ENCODE peak calls at places on chromosomes 13 and 19, in six cellular contexts. One of them, this sample, is unnamed.

GRCh38 chr13:113907637-113908617 is 44.1 kb upstream of the GAS6 start:
- DNase-seq in stomach: peak
- DNase-seq in psoas muscle: no peak
- DNase-seq in left lung: no peak
- DNase-seq in ovary: no peak
- DNase-seq in HCT116: no peak
- DNase-seq in this sample: no peak

GRCh38 chr19:38667552-38668205 is 20.2 kb downstream of the ACTN4 start:
- DNase-seq in stomach: no peak
- DNase-seq in psoas muscle: no peak
- DNase-seq in left lung: no peak
- DNase-seq in ovary: no peak
- DNase-seq in HCT116: no peak
- DNase-seq in this sample: no peak

GRCh38 chr13:52665325-52665724 is 12.7 kb downstream of the SUGT1 start:
- DNase-seq in stomach: no peak
- DNase-seq in psoas muscle: no peak
- DNase-seq in left lung: no peak
- DNase-seq in ovary: no peak
- DNase-seq in HCT116: peak
- DNase-seq in this sample: no peak

GRCh38 chr13:113121928-113122420 is 625 bp upstream of the F10 start:
- DNase-seq in stomach: no peak
- DNase-seq in psoas muscle: no peak
- DNase-seq in left lung: no peak
- DNase-seq in ovary: peak
- DNase-seq in HCT116: no peak
- DNase-seq in this sample: no peak

GRCh38 chr19:53868892-53869804 is 1.5 kb downstream of the MYADM start:
- DNase-seq in stomach: peak
- DNase-seq in psoas muscle: peak
- DNase-seq in left lung: peak
- DNase-seq in ovary: peak
- DNase-seq in HCT116: peak
- DNase-seq in this sample: peak

GRCh38 chr19:47153266-47153665 is 22.6 kb downstream of the SAE1 start:
- DNase-seq in stomach: no peak
- DNase-seq in psoas muscle: no peak
- DNase-seq in left lung: no peak
- DNase-seq in ovary: no peak
- DNase-seq in HCT116: no peak
- DNase-seq in this sample: no peak

GRCh38 chr13:98033277-98034247 is 80.1 kb downstream of the IPO5 start:
- DNase-seq in stomach: no peak
- DNase-seq in psoas muscle: no peak
- DNase-seq in left lung: no peak
- DNase-seq in ovary: peak
- DNase-seq in HCT116: peak
- DNase-seq in this sample: no peak

GRCh38 chr19:18833849-18834643 is 2.3 kb downstream of the UPF1 start:
- DNase-seq in stomach: no peak
- DNase-seq in psoas muscle: no peak
- DNase-seq in left lung: no peak
- DNase-seq in ovary: no peak
- DNase-seq in HCT116: no peak
- DNase-seq in this sample: no peak

GRCh38 chr13:91609353-91609752 is 210.9 kb downstream of the GPC5 start:
- DNase-seq in stomach: no peak
- DNase-seq in psoas muscle: no peak
- DNase-seq in left lung: no peak
- DNase-seq in ovary: no peak
- DNase-seq in HCT116: no peak
- DNase-seq in this sample: no peak

GRCh38 chr19:12794196-12794921 is 3.1 kb downstream of the JUNB start:
- DNase-seq in stomach: no peak
- DNase-seq in psoas muscle: no peak
- DNase-seq in left lung: no peak
- DNase-seq in ovary: peak
- DNase-seq in HCT116: no peak
- DNase-seq in this sample: no peak

GRCh38 chr13:99310382-99311031 is 3.3 kb upstream of the GPR183 start:
- DNase-seq in stomach: no peak
- DNase-seq in psoas muscle: no peak
- DNase-seq in left lung: no peak
- DNase-seq in ovary: no peak
- DNase-seq in HCT116: no peak
- DNase-seq in this sample: no peak

GRCh38 chr19:16112778-16113177 is 1.1 kb downstream of the RAB8A start:
- DNase-seq in stomach: no peak
- DNase-seq in psoas muscle: no peak
- DNase-seq in left lung: no peak
- DNase-seq in ovary: no peak
- DNase-seq in HCT116: no peak
- DNase-seq in this sample: no peak

GRCh38 chr19:40431698-40432097 is 5.9 kb upstream of the SERTAD1 start:
- DNase-seq in stomach: no peak
- DNase-seq in psoas muscle: no peak
- DNase-seq in left lung: no peak
- DNase-seq in ovary: no peak
- DNase-seq in HCT116: no peak
- DNase-seq in this sample: no peak

GRCh38 chr13:110289174-110289573 is 17.8 kb downstream of the COL4A1 start:
- DNase-seq in stomach: no peak
- DNase-seq in psoas muscle: no peak
- DNase-seq in left lung: no peak
- DNase-seq in ovary: no peak
- DNase-seq in HCT116: no peak
- DNase-seq in this sample: no peak

GRCh38 chr13:75299913-75300862 is 181.8 kb downstream of the TBC1D4 start:
- DNase-seq in stomach: no peak
- DNase-seq in psoas muscle: no peak
- DNase-seq in left lung: no peak
- DNase-seq in ovary: no peak
- DNase-seq in HCT116: no peak
- DNase-seq in this sample: no peak

GRCh38 chr19:42762782-42763181 is 2.7 kb downstream of the PSG8 start:
- DNase-seq in stomach: no peak
- DNase-seq in psoas muscle: no peak
- DNase-seq in left lung: no peak
- DNase-seq in ovary: no peak
- DNase-seq in HCT116: no peak
- DNase-seq in this sample: no peak

GRCh38 chr13:100707818-100708740 is 33.5 kb upstream of the TMTC4 start:
- DNase-seq in stomach: no peak
- DNase-seq in psoas muscle: no peak
- DNase-seq in left lung: no peak
- DNase-seq in ovary: no peak
- DNase-seq in HCT116: no peak
- DNase-seq in this sample: no peak

GRCh38 chr19:40811478-40812341 is 12.7 kb downstream of the EGLN2 start:
- DNase-seq in stomach: no peak
- DNase-seq in psoas muscle: no peak
- DNase-seq in left lung: no peak
- DNase-seq in ovary: peak
- DNase-seq in HCT116: no peak
- DNase-seq in this sample: peak

GRCh38 chr19:12077375-12077774 is 12.8 kb downstream of the ZNF844 start:
- DNase-seq in stomach: no peak
- DNase-seq in psoas muscle: no peak
- DNase-seq in left lung: no peak
- DNase-seq in ovary: no peak
- DNase-seq in HCT116: no peak
- DNase-seq in this sample: no peak

GRCh38 chr13:66656050-66656449 is 574.1 kb downstream of the PCDH9 start:
- DNase-seq in stomach: no peak
- DNase-seq in psoas muscle: no peak
- DNase-seq in left lung: no peak
- DNase-seq in ovary: no peak
- DNase-seq in HCT116: no peak
- DNase-seq in this sample: no peak

GRCh38 chr19:51552996-51553725 is 17.9 kb upstream of the ZNF175 start:
- DNase-seq in stomach: peak
- DNase-seq in psoas muscle: peak
- DNase-seq in left lung: peak
- DNase-seq in ovary: peak
- DNase-seq in HCT116: peak
- DNase-seq in this sample: no peak

GRCh38 chr13:44368062-44368591 is 5.5 kb upstream of the SERP2 start:
- DNase-seq in stomach: no peak
- DNase-seq in psoas muscle: no peak
- DNase-seq in left lung: no peak
- DNase-seq in ovary: no peak
- DNase-seq in HCT116: no peak
- DNase-seq in this sample: no peak

GRCh38 chr13:100537486-100537885 is 51.1 kb downstream of the GGACT start:
- DNase-seq in stomach: no peak
- DNase-seq in psoas muscle: no peak
- DNase-seq in left lung: no peak
- DNase-seq in ovary: no peak
- DNase-seq in HCT116: no peak
- DNase-seq in this sample: no peak

GRCh38 chr19:15448014-15448777 is 1.6 kb downstream of the WIZ start:
- DNase-seq in stomach: no peak
- DNase-seq in psoas muscle: no peak
- DNase-seq in left lung: no peak
- DNase-seq in ovary: no peak
- DNase-seq in HCT116: no peak
- DNase-seq in this sample: no peak

GRCh38 chr13:108428691-108429090 is 159.2 kb downstream of the TNFSF13B start:
- DNase-seq in stomach: no peak
- DNase-seq in psoas muscle: no peak
- DNase-seq in left lung: no peak
- DNase-seq in ovary: no peak
- DNase-seq in HCT116: no peak
- DNase-seq in this sample: no peak

GRCh38 chr19:14505488-14506239 is 9.7 kb upstream of the GIPC1 start:
- DNase-seq in stomach: peak
- DNase-seq in psoas muscle: peak
- DNase-seq in left lung: peak
- DNase-seq in ovary: no peak
- DNase-seq in HCT116: peak
- DNase-seq in this sample: peak

GRCh38 chr19:13987101-13987890 is 18.8 kb downstream of the RFX1 start:
- DNase-seq in stomach: peak
- DNase-seq in psoas muscle: peak
- DNase-seq in left lung: peak
- DNase-seq in ovary: no peak
- DNase-seq in HCT116: no peak
- DNase-seq in this sample: peak

GRCh38 chr13:90445179-90445578 is 902.3 kb upstream of the MIR17HG start:
- DNase-seq in stomach: no peak
- DNase-seq in psoas muscle: no peak
- DNase-seq in left lung: no peak
- DNase-seq in ovary: no peak
- DNase-seq in HCT116: peak
- DNase-seq in this sample: no peak

GRCh38 chr13:32663660-32664059 is 77.4 kb downstream of the PDS5B start:
- DNase-seq in stomach: no peak
- DNase-seq in psoas muscle: no peak
- DNase-seq in left lung: no peak
- DNase-seq in ovary: no peak
- DNase-seq in HCT116: no peak
- DNase-seq in this sample: no peak

GRCh38 chr13:32666990-32667571 is 80.8 kb downstream of the PDS5B start:
- DNase-seq in stomach: no peak
- DNase-seq in psoas muscle: no peak
- DNase-seq in left lung: no peak
- DNase-seq in ovary: no peak
- DNase-seq in HCT116: no peak
- DNase-seq in this sample: no peak

GRCh38 chr13:32674503-32674902 is 88.3 kb downstream of the PDS5B start:
- DNase-seq in stomach: no peak
- DNase-seq in psoas muscle: no peak
- DNase-seq in left lung: no peak
- DNase-seq in ovary: no peak
- DNase-seq in HCT116: no peak
- DNase-seq in this sample: no peak

GRCh38 chr13:32669030-32669646 is 82.9 kb downstream of the PDS5B start:
- DNase-seq in stomach: no peak
- DNase-seq in psoas muscle: no peak
- DNase-seq in left lung: no peak
- DNase-seq in ovary: no peak
- DNase-seq in HCT116: peak
- DNase-seq in this sample: no peak
- TF ChIP-seq CTCF in stomach: peak
- TF ChIP-seq CTCF in psoas muscle: peak
- TF ChIP-seq CTCF in left lung: peak
- TF ChIP-seq CTCF in ovary: no peak
- TF ChIP-seq CTCF in HCT116: peak
- TF ChIP-seq CTCF in this sample: peak

GRCh38 chr19:7394728-7395359 is 46.1 kb downstream of the ARHGEF18 start:
- DNase-seq in stomach: peak
- DNase-seq in psoas muscle: peak
- DNase-seq in left lung: peak
- DNase-seq in ovary: peak
- DNase-seq in HCT116: peak
- DNase-seq in this sample: peak
- TF ChIP-seq CTCF in stomach: no peak
- TF ChIP-seq CTCF in psoas muscle: no peak
- TF ChIP-seq CTCF in left lung: no peak
- TF ChIP-seq CTCF in ovary: no peak
- TF ChIP-seq CTCF in HCT116: no peak
- TF ChIP-seq CTCF in this sample: no peak

DNA sequence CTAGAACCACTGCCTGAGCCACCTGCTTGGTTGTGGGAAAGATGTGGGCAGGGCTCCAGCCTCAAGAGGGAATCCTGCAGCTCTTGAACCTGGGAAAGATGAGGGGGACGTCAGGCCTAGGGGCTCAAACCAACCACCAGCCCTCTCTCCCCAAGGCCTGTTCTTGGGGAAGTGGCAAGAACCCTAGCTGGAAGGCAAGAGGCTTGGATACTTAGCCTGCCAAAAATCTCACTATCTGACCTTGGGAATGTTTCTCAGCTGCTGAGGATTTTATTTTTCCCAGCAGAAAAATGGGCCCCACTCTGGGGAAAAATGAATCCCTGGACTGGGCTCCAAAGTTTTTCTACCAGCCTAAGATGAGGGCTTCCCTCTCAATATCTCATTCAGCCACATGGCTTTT is 4.6 kb downstream of the USHBP1 start:
- DNase-seq in stomach: no peak
- DNase-seq in psoas muscle: no peak
- DNase-seq in left lung: no peak
- DNase-seq in ovary: no peak
- DNase-seq in HCT116: no peak
- DNase-seq in this sample: no peak
- TF ChIP-seq CTCF in stomach: no peak
- TF ChIP-seq CTCF in psoas muscle: no peak
- TF ChIP-seq CTCF in left lung: no peak
- TF ChIP-seq CTCF in ovary: no peak
- TF ChIP-seq CTCF in HCT116: no peak
- TF ChIP-seq CTCF in this sample: no peak

DNA sequence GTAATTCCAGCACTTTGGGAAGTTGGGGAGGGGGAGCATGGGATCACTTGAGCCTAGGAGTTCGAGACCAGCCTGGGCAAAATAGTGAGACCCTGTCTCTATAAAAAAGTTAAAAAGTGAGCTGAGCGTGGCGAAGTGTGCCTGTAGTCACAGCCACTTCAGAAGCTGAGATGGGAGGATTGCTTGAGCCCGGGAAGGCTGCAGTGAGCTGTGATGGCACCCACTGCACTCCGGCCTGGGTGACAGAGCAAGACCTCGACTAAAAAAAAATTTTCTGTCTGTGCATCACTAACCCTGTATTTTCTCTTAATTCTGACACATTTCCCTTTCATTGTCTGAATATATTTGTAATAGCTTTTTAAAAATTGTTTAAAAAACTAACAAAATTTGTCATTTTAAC is 29.8 kb downstream of the LATS2 start:
- DNase-seq in stomach: no peak
- DNase-seq in psoas muscle: no peak
- DNase-seq in left lung: no peak
- DNase-seq in ovary: no peak
- DNase-seq in HCT116: no peak
- DNase-seq in this sample: no peak
- TF ChIP-seq CTCF in stomach: no peak
- TF ChIP-seq CTCF in psoas muscle: no peak
- TF ChIP-seq CTCF in left lung: no peak
- TF ChIP-seq CTCF in ovary: no peak
- TF ChIP-seq CTCF in HCT116: no peak
- TF ChIP-seq CTCF in this sample: no peak